ENCODE peak calls at places on chromosomes 7 and 10, in ten cellular contexts. S is esophagus squamous epithelium, H is spleen, B is lower leg skin, E is transverse colon, U is prostate gland, Z is IMR-90, A is A549, V is upper lobe of left lung, K is Peyer's patch. F is an unnamed sample.

GRCh38 chr10:61325183-61325582 is 128.0 kb downstream of the TMEM26 start:
- DNase-seq in V (no peak), Z (no peak), H (no peak), E (no peak), B (no peak), S (no peak), K (no peak), U (no peak), A (no peak), F (no peak)

GRCh38 chr7:8605227-8605626 is 171.8 kb downstream of the NXPH1 start:
- DNase-seq in U (no peak), Z (no peak), V (no peak), K (no peak), E (no peak), S (no peak), A (no peak), B (no peak), H (no peak), F (no peak)

GRCh38 chr10:89147256-89147655 is 59.9 kb downstream of the CH25H start:
- DNase-seq in K (no peak), S (no peak), E (no peak), V (no peak), B (peak; percentile 37), Z (peak; percentile 91), H (no peak), A (no peak), U (no peak), F (no peak)

GRCh38 chr7:154581251-154581890 is 421.6 kb downstream of the PAXIP1 start:
- DNase-seq in A (no peak), K (no peak), B (no peak), Z (no peak), V (no peak), E (no peak), H (no peak), S (no peak), U (no peak), F (no peak)

GRCh38 chr10:101694674-101695403 is at the start of gene FBXW4:
- DNase-seq in E (peak; percentile 75), Z (peak; percentile 18), B (peak; percentile 27), K (peak; percentile 82), H (peak; percentile 93), V (peak; percentile 94), S (no peak), A (peak; percentile 60), U (peak; percentile 41), F (peak; percentile 81)

GRCh38 chr7:46545790-46546189 is 624.7 kb upstream of the IGFBP3 start:
- DNase-seq in E (no peak), S (no peak), K (no peak), V (no peak), B (no peak), U (no peak), A (no peak), Z (peak; percentile 83), H (no peak), F (peak; percentile 47)

GRCh38 chr10:77643795-77644468 is 6.3 kb upstream of the KCNMA1 start:
- DNase-seq in Z (peak; percentile 73), S (no peak), K (no peak), E (peak; percentile 44), A (peak; percentile 71), U (peak; percentile 23), B (no peak), H (no peak), V (no peak), F (peak; percentile 52)

GRCh38 chr7:140594131-140594691 is 46.4 kb downstream of the DENND2A start:
- DNase-seq in E (no peak), K (no peak), B (no peak), H (peak; percentile 38), U (no peak), V (no peak), A (no peak), Z (no peak), S (no peak), F (no peak)

GRCh38 chr10:132320776-132321469 is 11.1 kb upstream of the LRRC27 start:
- DNase-seq in Z (no peak), K (no peak), H (peak; percentile 47), E (no peak), S (no peak), U (no peak), A (peak; percentile 46), B (no peak), V (no peak), F (no peak)

GRCh38 chr10:118792501-118792900 is 37.7 kb upstream of the CACUL1 start:
- DNase-seq in E (peak; percentile 17), H (no peak), A (no peak), Z (no peak), S (no peak), U (no peak), V (no peak), K (no peak), B (peak; percentile 41), F (no peak)

GRCh38 chr7:22611758-22612079 is 111.7 kb upstream of the STEAP1B start:
- DNase-seq in E (no peak), V (no peak), A (no peak), Z (no peak), U (no peak), S (no peak), H (no peak), K (no peak), B (no peak), F (no peak)

GRCh38 chr7:128236924-128237586 is 4.0 kb upstream of the LEP start:
- DNase-seq in B (no peak), H (no peak), S (no peak), V (no peak), K (no peak), E (no peak), Z (peak; percentile 90), U (no peak), A (peak; percentile 32), F (peak; percentile 73)

GRCh38 chr7:102019461-102019860 is 202.0 kb downstream of the CUX1 start:
- DNase-seq in S (no peak), K (no peak), A (no peak), E (no peak), H (peak; percentile 21), U (no peak), Z (no peak), B (no peak), V (no peak), F (no peak)

GRCh38 chr10:98646998-98647917 is 200.5 kb upstream of the HPS1 start:
- DNase-seq in A (no peak), S (no peak), Z (no peak), K (no peak), B (no peak), U (no peak), V (no peak), H (no peak), E (no peak), F (no peak)

GRCh38 chr10:3102721-3103410 is 35.5 kb downstream of the PFKP start:
- DNase-seq in E (peak; percentile 28), Z (peak; percentile 36), K (no peak), U (peak; percentile 58), A (no peak), V (no peak), S (no peak), H (no peak), B (no peak), F (no peak)
- TF ChIP-seq POLR2A in E (no peak), Z (no peak), K (no peak), U (no peak), A (no peak), V (no peak), S (no peak), H (no peak), B (no peak), F (no peak)

GRCh38 chr10:30534465-30535144 is 94.9 kb downstream of the LYZL2 start:
- DNase-seq in A (peak; percentile 61), S (no peak), U (peak; percentile 70), E (peak; percentile 80), V (no peak), H (peak; percentile 84), K (peak; percentile 82), B (peak; percentile 83), Z (peak; percentile 67), F (peak; percentile 78)

GRCh38 chr10:30531751-30532530 is 97.6 kb downstream of the LYZL2 start:
- DNase-seq in S (no peak), Z (no peak), H (no peak), B (no peak), U (no peak), V (no peak), E (no peak), A (no peak), K (no peak), F (no peak)

GRCh38 chr10:30528427-30528782 is 94.4 kb downstream of the MAP3K8 start:
- DNase-seq in Z (no peak), E (no peak), V (no peak), K (no peak), A (no peak), B (no peak), H (no peak), S (no peak), U (no peak), F (no peak)

GRCh38 chr10:30527623-30528426 is 93.8 kb downstream of the MAP3K8 start:
- DNase-seq in A (no peak), E (no peak), B (no peak), S (no peak), K (no peak), Z (no peak), U (no peak), V (no peak), H (no peak), F (no peak)

GRCh38 chr10:30529373-30529998 is 95.5 kb downstream of the MAP3K8 start:
- DNase-seq in B (peak; percentile 60), S (peak; percentile 34), Z (no peak), U (peak; percentile 8), A (no peak), K (peak; percentile 86), H (peak; percentile 96), V (peak; percentile 90), E (peak; percentile 80), F (peak; percentile 65)
- TF ChIP-seq POLR2A in B (no peak), S (peak; percentile 45), Z (no peak), U (no peak), A (no peak), K (no peak), H (peak; percentile 50), V (peak; percentile 73), E (peak; percentile 47), F (peak; percentile 48)

DNA sequence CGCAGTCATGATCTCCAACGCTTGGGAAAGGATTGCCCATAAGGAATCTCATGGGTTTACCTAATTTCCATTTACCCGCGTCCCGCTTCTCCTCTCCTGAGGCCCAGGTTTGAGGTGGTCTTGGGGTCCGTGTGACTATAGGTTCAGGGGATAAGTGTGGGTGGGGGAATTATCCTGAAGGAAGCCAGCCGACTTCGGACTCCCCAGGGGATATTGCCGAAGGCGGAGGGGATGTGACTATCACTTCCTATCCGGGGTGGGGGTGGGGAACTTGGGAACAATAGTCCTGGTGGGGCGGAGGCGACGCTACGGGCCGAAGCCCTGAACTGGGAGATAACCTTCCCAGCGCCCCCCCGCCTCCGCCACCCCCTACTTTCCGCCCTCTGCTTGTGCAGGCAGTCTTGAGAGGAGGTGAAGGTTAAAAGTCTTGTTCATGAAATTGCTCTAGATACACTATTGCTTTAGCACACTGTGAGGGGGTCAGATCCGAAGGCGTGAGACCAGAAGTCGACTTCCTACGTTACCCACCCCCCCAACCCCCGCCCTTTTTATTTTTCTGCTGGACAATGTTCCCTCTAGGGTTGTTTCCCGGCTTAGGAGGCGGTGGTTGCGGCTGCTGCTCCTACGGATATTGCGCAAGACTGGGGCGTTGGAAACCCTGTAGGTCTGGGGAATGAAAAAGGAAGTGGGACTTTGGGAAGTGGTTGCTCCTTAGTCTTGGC is 1.3 kb downstream of the PTPN12 start:
- DNase-seq in U (peak; percentile 83), A (peak; percentile 92), Z (peak; percentile 93), S (peak; percentile 25), V (peak; percentile 80), B (peak; percentile 89), H (peak; percentile 83), E (peak; percentile 89), K (peak; percentile 59), F (peak; percentile 54)
- TF ChIP-seq POLR2A in U (no peak), A (peak; percentile 21), Z (no peak), S (no peak), V (peak; percentile 15), B (no peak), H (no peak), E (no peak), K (no peak), F (no peak)

GRCh38 chr7:6272481-6273323 is at the start of gene CYTH3:
- DNase-seq in K (peak; percentile 70), Z (peak; percentile 71), A (peak; percentile 86), H (peak; percentile 96), B (peak; percentile 57), S (no peak), V (peak; percentile 98), U (peak; percentile 76), E (peak; percentile 87), F (peak; percentile 87)
- TF ChIP-seq POLR2A in K (no peak), Z (no peak), A (peak; percentile 89), H (no peak), B (no peak), S (peak; percentile 62), V (peak; percentile 70), U (no peak), E (no peak), F (peak; percentile 60)